ENCODE peak calls at places on chromosome 16, in ten cellular contexts. Z, V, B, W, D, Y, Q, O, X and L are unnamed samples.

GRCh38 chr16:84720180-84720579 is 20.4 kb downstream of the USP10 start:
- DNase-seq in Z (no peak), V (no peak), B (no peak), W (no peak), D (no peak), Y (no peak), Q (no peak), O (peak), X (no peak), L (no peak)

GRCh38 chr16:31528726-31529397 is 1.2 kb downstream of the AHSP start:
- DNase-seq in Z (no peak), V (no peak), B (no peak), W (no peak), D (peak), Y (peak), Q (no peak), O (no peak), X (no peak), L (no peak)

GRCh38 chr16:24523569-24523968 is 15.8 kb upstream of the RBBP6 start:
- DNase-seq in Z (no peak), V (peak), B (no peak), W (no peak), D (no peak), Y (no peak), Q (no peak), O (peak), X (no peak), L (no peak)

GRCh38 chr16:50263060-50263909 is 3.1 kb upstream of the ADCY7 start:
- DNase-seq in Z (no peak), V (no peak), B (no peak), W (no peak), D (no peak), Y (no peak), Q (no peak), O (no peak), X (no peak), L (no peak)

GRCh38 chr16:4313563-4314531 is 2.0 kb upstream of the GLIS2 start:
- DNase-seq in Z (no peak), V (peak), B (peak), W (peak), D (peak), Y (no peak), Q (peak), O (peak), X (no peak), L (peak)

GRCh38 chr16:24070851-24071250 is 185.3 kb upstream of the CACNG3 start:
- DNase-seq in Z (peak), V (peak), B (peak), W (peak), D (peak), Y (no peak), Q (peak), O (peak), X (no peak), L (peak)

GRCh38 chr16:55478827-55479559 is at the start of gene MMP2:
- DNase-seq in Z (no peak), V (no peak), B (no peak), W (peak), D (peak), Y (no peak), Q (peak), O (peak), X (no peak), L (peak)

GRCh38 chr16:53911506-53911905 is 207.6 kb downstream of the FTO start:
- DNase-seq in Z (no peak), V (no peak), B (no peak), W (no peak), D (no peak), Y (no peak), Q (no peak), O (no peak), X (no peak), L (no peak)

GRCh38 chr16:53053967-53054669 is 673 bp upstream of the CHD9 start:
- DNase-seq in Z (no peak), V (peak), B (peak), W (no peak), D (peak), Y (no peak), Q (no peak), O (peak), X (no peak), L (no peak)

GRCh38 chr16:55495616-55496289 is 13.1 kb upstream of the LPCAT2 start:
- DNase-seq in Z (no peak), V (no peak), B (peak), W (no peak), D (peak), Y (peak), Q (no peak), O (no peak), X (peak), L (no peak)

GRCh38 chr16:19715566-19715965 is 2.5 kb downstream of the KNOP1 start:
- DNase-seq in Z (no peak), V (no peak), B (no peak), W (no peak), D (no peak), Y (no peak), Q (no peak), O (no peak), X (peak), L (no peak)

GRCh38 chr16:59148756-59149155 is 414.6 kb upstream of the GOT2 start:
- DNase-seq in Z (no peak), V (no peak), B (no peak), W (no peak), D (no peak), Y (peak), Q (no peak), O (no peak), X (no peak), L (no peak)

GRCh38 chr16:81486555-81487061 is 42.0 kb downstream of the CMIP start:
- DNase-seq in Z (no peak), V (no peak), B (no peak), W (no peak), D (peak), Y (no peak), Q (no peak), O (no peak), X (no peak), L (no peak)

GRCh38 chr16:85462405-85463227 is 150.5 kb upstream of the GSE1 start:
- DNase-seq in Z (no peak), V (no peak), B (peak), W (no peak), D (peak), Y (no peak), Q (no peak), O (peak), X (no peak), L (peak)

GRCh38 chr16:75319513-75320401 is 68.3 kb upstream of the BCAR1 start:
- DNase-seq in Z (no peak), V (no peak), B (peak), W (peak), D (peak), Y (peak), Q (no peak), O (no peak), X (peak), L (no peak)

GRCh38 chr16:28498666-28499065 is 4.2 kb downstream of the APOBR start:
- DNase-seq in Z (no peak), V (no peak), B (no peak), W (no peak), D (no peak), Y (no peak), Q (no peak), O (no peak), X (no peak), L (no peak)

GRCh38 chr16:86241681-86242080 is 268.6 kb upstream of the FOXF1 start:
- DNase-seq in Z (no peak), V (no peak), B (no peak), W (no peak), D (no peak), Y (no peak), Q (no peak), O (no peak), X (no peak), L (no peak)

GRCh38 chr16:86448306-86448705 is 62.0 kb upstream of the FOXF1 start:
- DNase-seq in Z (no peak), V (no peak), B (no peak), W (no peak), D (no peak), Y (no peak), Q (no peak), O (no peak), X (no peak), L (no peak)

GRCh38 chr16:89823087-89823823 is 5.0 kb upstream of the SPIRE2 start:
- DNase-seq in Z (no peak), V (no peak), B (no peak), W (no peak), D (no peak), Y (no peak), Q (no peak), O (no peak), X (no peak), L (no peak)

DNA sequence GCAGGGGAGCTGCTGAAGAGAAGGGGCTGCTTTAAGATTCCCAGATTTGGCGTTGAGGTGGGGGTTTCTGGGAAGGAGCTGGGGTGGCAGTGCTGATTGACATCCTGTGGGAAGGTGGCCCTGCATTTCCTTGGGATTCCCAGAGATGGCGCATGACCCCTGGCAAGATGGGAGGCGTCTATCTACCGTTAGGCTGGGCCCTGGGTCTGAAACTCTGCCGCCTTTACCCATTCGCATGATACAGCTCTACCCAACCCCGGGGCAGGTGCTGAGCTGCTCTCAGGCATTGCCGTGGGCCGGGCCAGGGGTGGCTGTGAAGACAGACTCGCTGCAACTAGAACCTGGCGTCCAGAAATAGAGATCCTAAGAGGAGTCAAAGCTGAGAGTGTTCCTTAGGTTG is 9.9 kb upstream of the MVD start:
- DNase-seq in Z (no peak), V (peak), B (no peak), W (no peak), D (no peak), Y (no peak), Q (no peak), O (peak), X (peak), L (peak)
- TF ChIP-seq CTCF in Z (no peak), V (peak), B (peak), W (peak), D (peak), Y (peak), Q (peak), O (peak), X (peak), L (peak)

GRCh38 chr16:63365665-63366064 is 1329.4 kb upstream of the CDH8 start:
- DNase-seq in Z (no peak), V (no peak), B (no peak), W (no peak), D (no peak), Y (no peak), Q (no peak), O (no peak), X (no peak), L (no peak)

GRCh38 chr16:63363738-63364137 is 1327.5 kb upstream of the CDH8 start:
- DNase-seq in Z (no peak), V (peak), B (no peak), W (no peak), D (no peak), Y (no peak), Q (no peak), O (no peak), X (no peak), L (no peak)

GRCh38 chr16:63361032-63361624 is 1324.9 kb upstream of the CDH8 start:
- DNase-seq in Z (no peak), V (peak), B (peak), W (peak), D (peak), Y (peak), Q (no peak), O (peak), X (peak), L (no peak)
- TF ChIP-seq CTCF in Z (peak), V (peak), B (peak), W (peak), D (peak), Y (peak), Q (peak), O (peak), X (peak), L (peak)

GRCh38 chr16:16033208-16033717 is 83.8 kb downstream of the ABCC1 start:
- DNase-seq in Z (peak), V (no peak), B (peak), W (no peak), D (no peak), Y (no peak), Q (no peak), O (no peak), X (no peak), L (no peak)
- TF ChIP-seq CTCF in Z (no peak), V (no peak), B (no peak), W (no peak), D (no peak), Y (no peak), Q (no peak), O (no peak), X (no peak), L (no peak)

DNA sequence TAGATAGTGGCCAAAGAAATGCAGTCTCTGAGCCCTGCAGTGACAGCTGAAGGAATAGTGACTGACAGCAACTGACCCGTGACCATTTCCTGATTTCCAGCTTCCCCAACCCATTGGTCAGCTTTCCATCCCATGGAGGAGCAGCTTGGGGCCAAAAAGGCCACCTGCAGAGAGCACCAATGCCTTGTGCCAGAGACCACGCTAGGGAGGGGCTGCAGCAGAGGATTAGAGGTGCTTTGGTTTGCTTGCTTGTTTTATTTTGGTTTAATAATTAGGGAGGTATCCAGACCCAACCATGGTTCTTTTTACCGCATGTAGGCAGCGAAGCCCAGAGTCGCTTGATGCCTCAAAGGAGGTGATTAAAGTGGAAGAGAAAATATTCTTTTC is 61.3 kb upstream of the SIAH1 start:
- DNase-seq in Z (no peak), V (no peak), B (no peak), W (no peak), D (no peak), Y (no peak), Q (no peak), O (no peak), X (no peak), L (no peak)
- TF ChIP-seq CTCF in Z (no peak), V (no peak), B (no peak), W (no peak), D (no peak), Y (no peak), Q (no peak), O (no peak), X (no peak), L (no peak)

GRCh38 chr16:3173892-3174617 is 13.9 kb upstream of the OR1F1 start:
- DNase-seq in Z (no peak), V (peak), B (peak), W (peak), D (no peak), Y (no peak), Q (no peak), O (peak), X (peak), L (peak)
- TF ChIP-seq CTCF in Z (no peak), V (peak), B (peak), W (peak), D (peak), Y (peak), Q (peak), O (peak), X (peak), L (peak)

GRCh38 chr16:69855587-69855986 is 93.5 kb downstream of the WWP2 start:
- DNase-seq in Z (no peak), V (no peak), B (no peak), W (no peak), D (peak), Y (no peak), Q (no peak), O (no peak), X (no peak), L (no peak)

GRCh38 chr16:69858196-69859104 is 92.7 kb upstream of the CLEC18A start:
- DNase-seq in Z (no peak), V (no peak), B (no peak), W (no peak), D (no peak), Y (no peak), Q (no peak), O (no peak), X (no peak), L (no peak)

GRCh38 chr16:69861276-69862030 is 89.7 kb upstream of the CLEC18A start:
- DNase-seq in Z (no peak), V (no peak), B (no peak), W (no peak), D (peak), Y (peak), Q (no peak), O (no peak), X (no peak), L (no peak)

GRCh38 chr16:69860233-69861231 is 90.6 kb upstream of the CLEC18A start:
- DNase-seq in Z (no peak), V (no peak), B (no peak), W (no peak), D (no peak), Y (no peak), Q (no peak), O (no peak), X (no peak), L (no peak)

GRCh38 chr16:69859105-69859969 is 91.8 kb upstream of the CLEC18A start:
- DNase-seq in Z (no peak), V (peak), B (peak), W (no peak), D (no peak), Y (no peak), Q (no peak), O (peak), X (peak), L (peak)
- TF ChIP-seq CTCF in Z (no peak), V (peak), B (peak), W (peak), D (no peak), Y (peak), Q (peak), O (peak), X (peak), L (peak)

GRCh38 chr16:88754912-88755744 is 29.9 kb downstream of the PIEZO1 start:
- DNase-seq in Z (no peak), V (no peak), B (no peak), W (no peak), D (peak), Y (peak), Q (no peak), O (peak), X (peak), L (no peak)
- TF ChIP-seq CTCF in Z (no peak), V (no peak), B (no peak), W (peak), D (no peak), Y (peak), Q (peak), O (peak), X (peak), L (peak)

GRCh38 chr16:11218324-11218962 is 37.6 kb downstream of the SOCS1 start:
- DNase-seq in Z (no peak), V (peak), B (no peak), W (no peak), D (no peak), Y (no peak), Q (no peak), O (no peak), X (no peak), L (no peak)
- TF ChIP-seq CTCF in Z (peak), V (peak), B (no peak), W (peak), D (peak), Y (no peak), Q (peak), O (peak), X (peak), L (peak)